ENCODE peak calls at places on chromosomes 13 and 19, in six cellular contexts. D is heart left ventricle, C is Peyer's patch, I is brain microvascular endothelial cell, K is PC-3, W is thoracic aorta. L is an unnamed sample.

GRCh38 chr13:38348890-38349289 is 761 bp upstream of the UFM1 start:
- DNase-seq in C (peak; percentile 46), W (no peak), K (peak; percentile 30), I (peak; percentile 16), D (no peak), L (peak; percentile 11)

GRCh38 chr13:80299046-80299445 is 41.9 kb downstream of the SPRY2 start:
- DNase-seq in K (no peak), W (no peak), C (no peak), D (no peak), I (no peak), L (no peak)

GRCh38 chr19:51129716-51130115 is 5.0 kb downstream of the SIGLEC9 start:
- DNase-seq in W (no peak), C (no peak), K (no peak), I (no peak), D (no peak), L (no peak)

GRCh38 chr13:102097708-102098107 is 304.1 kb downstream of the FGF14 start:
- DNase-seq in C (no peak), W (no peak), I (no peak), K (no peak), D (no peak), L (no peak)

GRCh38 chr13:89857502-89857901 is 1490.0 kb upstream of the MIR17HG start:
- DNase-seq in D (no peak), W (no peak), I (no peak), C (no peak), K (no peak), L (no peak)

GRCh38 chr13:112767506-112768471 is 78.0 kb downstream of the ATP11A start:
- DNase-seq in D (no peak), C (peak; percentile 72), I (no peak), W (no peak), K (no peak), L (no peak)

GRCh38 chr13:52955505-52955904 is 73.1 kb upstream of the OLFM4 start:
- DNase-seq in C (no peak), I (no peak), K (no peak), W (no peak), D (no peak), L (peak; percentile 5)

GRCh38 chr13:30920162-30920561 is 12.3 kb upstream of the TEX26 start:
- DNase-seq in W (no peak), C (no peak), I (no peak), K (no peak), D (no peak), L (no peak)

GRCh38 chr13:79225487-79226232 is 180.4 kb downstream of the RBM26 start:
- DNase-seq in I (no peak), C (no peak), W (no peak), D (no peak), K (peak; percentile 14), L (no peak)

GRCh38 chr13:20182231-20182846 is 10.4 kb downstream of the GJB2 start:
- DNase-seq in D (no peak), K (peak; percentile 86), W (no peak), I (peak; percentile 38), C (peak; percentile 80), L (peak; percentile 44)

GRCh38 chr19:32404213-32404938 is 1.2 kb upstream of the DPY19L3 start:
- DNase-seq in W (no peak), K (no peak), D (no peak), C (no peak), I (no peak), L (no peak)

GRCh38 chr19:33221641-33222040 is 4.0 kb downstream of the SLC7A10 start:
- DNase-seq in K (peak; percentile 15), I (no peak), W (no peak), C (no peak), D (no peak), L (no peak)

GRCh38 chr13:49220856-49221614 is 897 bp downstream of the MLNR start:
- DNase-seq in K (no peak), W (no peak), I (no peak), C (no peak), D (no peak), L (peak; percentile 9)

GRCh38 chr19:8251025-8251472 is 41.9 kb downstream of the CERS4 start:
- DNase-seq in I (no peak), W (peak; percentile 30), K (no peak), C (no peak), D (peak; percentile 88), L (peak; percentile 84)

GRCh38 chr13:45769072-45769471 is 67.0 kb downstream of the CBY2 start:
- DNase-seq in W (no peak), K (no peak), D (no peak), I (no peak), C (no peak), L (no peak)

GRCh38 chr19:15330801-15331418 is 1.4 kb downstream of the BRD4 start:
- DNase-seq in C (peak; percentile 51), K (peak; percentile 70), D (no peak), W (no peak), I (peak; percentile 69), L (peak; percentile 76)

GRCh38 chr13:91296011-91296410 is 51.5 kb upstream of the MIR17HG start:
- DNase-seq in K (no peak), C (no peak), I (no peak), W (no peak), D (no peak), L (no peak)

GRCh38 chr19:996051-996838 is 4.0 kb upstream of the GRIN3B start:
- DNase-seq in I (peak; percentile 45), D (no peak), C (peak; percentile 88), K (peak; percentile 19), W (no peak), L (no peak)

GRCh38 chr13:78428646-78429045 is 174.7 kb downstream of the POU4F1 start:
- DNase-seq in K (no peak), W (no peak), D (no peak), C (no peak), I (no peak), L (no peak)

GRCh38 chr19:55198651-55199050 is 10.7 kb downstream of the PTPRH start:
- DNase-seq in D (peak; percentile 10), W (no peak), I (no peak), C (no peak), K (no peak), L (no peak)

GRCh38 chr19:12913011-12913561 is 6.0 kb downstream of the SYCE2 start:
- DNase-seq in D (peak; percentile 84), W (no peak), I (no peak), K (peak; percentile 44), C (peak; percentile 62), L (no peak)

GRCh38 chr19:45507864-45508680 is 793 bp downstream of the VASP start:
- DNase-seq in C (peak; percentile 82), I (no peak), W (no peak), K (no peak), D (no peak), L (peak; percentile 47)

GRCh38 chr19:45376045-45376724 is 5.8 kb upstream of the ERCC2 start:
- DNase-seq in I (peak; percentile 93), K (peak; percentile 94), C (no peak), W (no peak), D (no peak), L (peak; percentile 89)

GRCh38 chr13:75869981-75870380 is 233.9 kb downstream of the LMO7 start:
- DNase-seq in I (no peak), C (no peak), W (no peak), D (no peak), K (no peak), L (no peak)

GRCh38 chr19:13094771-13095392 is 7.8 kb downstream of the LYL1 start:
- DNase-seq in C (peak; percentile 76), I (no peak), D (peak; percentile 78), W (no peak), K (peak; percentile 50), L (no peak)

GRCh38 chr13:21221268-21221667 is 44.8 kb downstream of the MRPL57 start:
- DNase-seq in C (no peak), I (no peak), D (no peak), K (no peak), W (no peak), L (no peak)

GRCh38 chr19:55467236-55468053 is 2.9 kb upstream of the C19orf85 start:
- DNase-seq in W (no peak), C (peak; percentile 83), K (peak; percentile 68), I (no peak), D (peak; percentile 88), L (peak; percentile 75)

DNA sequence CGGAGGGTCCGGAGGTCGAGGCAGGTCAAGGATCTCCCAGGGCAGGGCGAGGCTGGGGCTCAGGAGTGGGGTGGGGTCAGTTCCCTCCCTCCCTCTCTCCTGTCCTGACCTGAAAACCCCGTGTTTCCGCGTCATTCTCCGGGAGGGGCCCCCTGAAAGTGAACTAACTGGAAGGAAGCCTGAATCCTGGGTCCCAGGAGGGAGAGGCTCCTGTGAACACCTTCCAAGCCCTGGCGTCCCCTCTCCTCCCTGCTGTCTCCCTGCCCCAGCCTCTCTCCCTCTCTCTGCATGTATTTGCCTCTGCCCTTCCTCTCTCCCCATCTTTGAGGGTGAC is 741 bp upstream of the CADM4 start:
- DNase-seq in D (no peak), C (no peak), I (no peak), K (no peak), W (no peak), L (no peak)
- H3K4me3 ChIP-seq in D (peak overlapping the region; percentile 17), C (no peak overlapping the region), I (no peak overlapping the region), K (peak overlapping the region; percentile 58), W (peak overlapping the region; percentile 74), L (no peak overlapping the region)

DNA sequence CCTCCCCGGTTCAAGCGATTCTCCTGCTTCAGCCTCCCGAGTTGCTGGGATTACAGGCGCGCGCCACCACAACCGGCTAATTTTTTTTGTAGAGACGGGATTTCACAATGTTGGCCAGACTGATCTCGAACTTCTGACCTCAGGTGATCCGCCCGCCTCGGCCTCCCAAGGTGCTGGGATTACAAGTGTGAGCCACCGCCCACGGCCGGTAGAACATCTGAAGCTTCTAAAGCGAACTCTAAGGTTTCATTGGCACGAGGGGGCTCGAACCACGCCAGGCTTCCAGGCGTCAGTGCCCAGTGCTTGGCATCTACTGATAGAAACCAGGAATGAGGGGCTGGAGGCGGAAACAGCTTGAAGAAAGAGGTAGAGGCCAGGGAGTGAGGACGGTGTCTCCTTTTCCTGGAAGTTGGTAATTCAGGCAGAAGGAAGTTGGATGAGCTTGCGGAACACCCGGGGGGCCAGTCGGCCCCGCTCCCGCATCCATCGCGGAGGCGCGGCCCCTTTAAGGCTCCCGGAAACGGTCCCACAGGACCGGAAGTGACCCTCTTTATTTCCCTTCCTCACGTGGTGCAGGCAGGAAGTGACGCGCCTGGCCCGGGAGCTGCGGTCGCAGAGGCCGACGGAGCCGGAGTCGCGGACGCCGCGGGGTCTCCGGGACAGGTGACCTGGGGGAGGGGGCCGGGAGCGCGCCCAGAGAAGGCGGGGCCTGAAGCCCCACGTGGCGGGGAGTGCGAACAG is at the start of gene CCDC9:
- DNase-seq in I (peak; percentile 88), K (peak; percentile 91), D (peak; percentile 97), W (peak; percentile 84), C (peak; percentile 98), L (peak; percentile 98)
- H3K36me3 ChIP-seq in I (peaks cover 13% of the 10 kb centered on the region), K (peaks cover 3% of the 10 kb centered on the region), D (peaks cover 28% of the 10 kb centered on the region), W (peaks cover 23% of the 10 kb centered on the region), C (peaks cover 30% of the 10 kb centered on the region), L (peaks cover 30% of the 10 kb centered on the region)

DNA sequence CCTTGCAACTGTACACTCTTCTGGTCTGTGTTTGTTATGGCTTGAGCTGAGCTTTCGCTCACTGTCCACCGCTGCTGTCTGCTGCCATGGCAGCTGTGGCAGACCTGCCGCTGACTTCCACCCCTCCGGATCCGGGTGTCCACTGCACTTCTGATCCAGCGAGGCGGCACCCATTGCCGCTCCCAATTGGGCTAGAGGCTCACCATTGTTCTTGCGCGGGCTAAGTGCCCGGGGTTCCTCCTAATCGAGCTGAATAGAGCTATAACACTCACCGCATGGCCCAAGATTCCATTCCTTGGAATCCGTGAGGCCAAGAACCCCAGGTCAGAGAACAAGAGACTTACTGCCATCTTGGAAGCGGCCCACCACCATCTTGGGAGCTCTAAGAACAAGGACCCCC is 2.2 kb upstream of the PSMC4 start:
- DNase-seq in W (no peak), C (no peak), I (no peak), D (no peak), K (no peak), L (no peak)
- H3K4me3 ChIP-seq in W (no peak overlapping the region), C (no peak overlapping the region), I (no peak overlapping the region), D (no peak overlapping the region), K (no peak overlapping the region), L (no peak overlapping the region)

GRCh38 chr19:35816262-35816661 is 3.6 kb upstream of the PRODH2 start:
- DNase-seq in I (no peak), C (no peak), K (no peak), W (no peak), D (no peak), L (no peak)
- H3K36me3 ChIP-seq in I (no peaks in the 10 kb centered on the region), C (no peaks in the 10 kb centered on the region), K (no peaks in the 10 kb centered on the region), W (no peaks in the 10 kb centered on the region), D (no peaks in the 10 kb centered on the region), L (no peaks in the 10 kb centered on the region)

L was measured in MG63.